ENCODE peak calls at places on chromosomes 5 and 9, in four cellular contexts. U is activated naive CD4-positive, alpha-beta T cell treated with Interleukin-2 at 50 U/mL for 16 hours; G is activated T-helper 1 cell treated with anti-CD3 and anti-CD28 coated beads, Interleukin-2, amount 50 U/mL, for 16 hours; Z is mucosa of gallbladder. F is an unnamed sample.

GRCh38 chr5:173321886-173322285 is 6.3 kb downstream of the STC2 start:
- DNase-seq in U (no peak), G (no peak), Z (no peak), F (no peak)

GRCh38 chr5:168339151-168340140 is 48.0 kb downstream of the WWC1 start:
- DNase-seq in U (no peak), G (no peak), Z (no peak), F (no peak)

GRCh38 chr5:111953351-111954127 is 196.5 kb upstream of the NREP start:
- DNase-seq in U (no peak), G (no peak), Z (no peak), F (no peak)

GRCh38 chr9:79799691-79800345 is 228.1 kb downstream of the TLE4 start:
- DNase-seq in U (no peak), G (no peak), Z (no peak), F (no peak)

GRCh38 chr5:151348789-151349188 is 1.4 kb upstream of the SLC36A2 start:
- DNase-seq in U (no peak), G (no peak), Z (no peak), F (no peak)

GRCh38 chr5:151895660-151896040 is 29.0 kb downstream of the GLRA1 start:
- DNase-seq in U (no peak), G (no peak), Z (no peak), F (no peak)

GRCh38 chr5:127061956-127062355 is 11.3 kb downstream of the C5orf63 start:
- DNase-seq in U (no peak), G (no peak), Z (no peak), F (no peak)

GRCh38 chr5:167900521-167900920 is 390.9 kb upstream of the WWC1 start:
- DNase-seq in U (no peak), G (no peak), Z (no peak), F (no peak)

GRCh38 chr9:134561427-134562145 is 80.0 kb upstream of the COL5A1 start:
- DNase-seq in U (no peak), G (no peak), Z (no peak), F (no peak)

GRCh38 chr9:22039258-22039657 is 30.2 kb upstream of the CDKN2B start:
- DNase-seq in U (no peak), G (no peak), Z (no peak), F (no peak)